ENCODE peak calls at places on chromosomes 7 and 10, in nine cellular contexts. B is upper lobe of left lung, M is breast epithelium, U is H1, A is GM12878, C is suprapubic skin, V is HCT116, K is HL-60, Q is GM23338. D is an unnamed sample.

GRCh38 chr10:78320416-78320815 is 286.8 kb downstream of the RPS24 start:
- DNase-seq in B (no peak), M (no peak), U (peak; percentile 33), A (no peak), C (no peak), V (no peak), K (no peak), Q (no peak), D (no peak)

GRCh38 chr7:130912086-130912909 is 178.3 kb upstream of the KLF14 start:
- DNase-seq in B (no peak), M (no peak), U (no peak), A (no peak), C (no peak), V (no peak), K (no peak), Q (no peak), D (no peak)

GRCh38 chr10:50310560-50311174 is 59.4 kb upstream of the ASAH2 start:
- DNase-seq in B (no peak), M (no peak), U (peak; percentile 77), A (no peak), C (no peak), V (peak; percentile 18), K (peak; percentile 17), Q (peak; percentile 76), D (no peak)

GRCh38 chr7:107973861-107974260 is 29.1 kb downstream of the LAMB1 start:
- DNase-seq in B (no peak), M (no peak), U (no peak), A (no peak), C (no peak), V (no peak), K (no peak), Q (no peak), D (no peak)

GRCh38 chr10:59360605-59361515 is 1.5 kb downstream of the FAM13C start:
- DNase-seq in B (no peak), M (no peak), U (no peak), A (no peak), C (no peak), V (no peak), K (no peak), Q (no peak), D (no peak)

GRCh38 chr10:66180651-66181318 is 745.1 kb upstream of the LRRTM3 start:
- DNase-seq in B (no peak), M (no peak), U (no peak), A (peak; percentile 20), C (no peak), V (peak; percentile 47), K (peak; percentile 39), Q (peak; percentile 82), D (no peak)

GRCh38 chr10:77104459-77104980 is 533.1 kb downstream of the KCNMA1 start:
- DNase-seq in B (no peak), M (no peak), U (no peak), A (no peak), C (peak; percentile 87), V (no peak), K (no peak), Q (no peak), D (no peak)

GRCh38 chr7:96246972-96247371 is 74.9 kb downstream of the SLC25A13 start:
- DNase-seq in B (no peak), M (no peak), U (no peak), A (no peak), C (no peak), V (no peak), K (no peak), Q (no peak), D (no peak)

GRCh38 chr10:31129261-31129660 is 97.6 kb upstream of the ZNF438 start:
- DNase-seq in B (no peak), M (no peak), U (peak; percentile 33), A (no peak), C (no peak), V (no peak), K (no peak), Q (peak; percentile 36), D (no peak)

GRCh38 chr10:98361131-98361633 is 53.8 kb downstream of the PYROXD2 start:
- DNase-seq in B (peak; percentile 88), M (peak; percentile 71), U (no peak), A (peak; percentile 68), C (peak; percentile 95), V (no peak), K (no peak), Q (no peak), D (peak; percentile 39)

GRCh38 chr10:86699991-86700840 is 31.9 kb downstream of the LDB3 start:
- DNase-seq in B (no peak), M (no peak), U (no peak), A (no peak), C (no peak), V (no peak), K (no peak), Q (no peak), D (no peak)

GRCh38 chr10:82961864-82962263 is 1086.9 kb downstream of the NRG3 start:
- DNase-seq in B (no peak), M (no peak), U (no peak), A (no peak), C (no peak), V (no peak), K (no peak), Q (peak; percentile 54), D (no peak)

GRCh38 chr7:132548489-132549078 is 27.7 kb downstream of the PLXNA4 start:
- DNase-seq in B (no peak), M (no peak), U (no peak), A (no peak), C (no peak), V (no peak), K (no peak), Q (no peak), D (no peak)

GRCh38 chr10:77784856-77785255 is 141.7 kb downstream of the DLG5 start:
- DNase-seq in B (no peak), M (no peak), U (no peak), A (no peak), C (no peak), V (no peak), K (no peak), Q (no peak), D (no peak)

GRCh38 chr10:78925800-78926319 is 142.9 kb upstream of the ZMIZ1 start:
- DNase-seq in B (no peak), M (no peak), U (no peak), A (no peak), C (no peak), V (no peak), K (no peak), Q (no peak), D (no peak)

GRCh38 chr10:21315321-21316220 is 209.9 kb downstream of the SKIDA1 start:
- DNase-seq in B (peak; percentile 73), M (peak; percentile 55), U (no peak), A (no peak), C (peak; percentile 82), V (no peak), K (no peak), Q (peak; percentile 76), D (peak; percentile 44)

GRCh38 chr10:68647928-68648327 is 73.1 kb upstream of the CCAR1 start:
- DNase-seq in B (no peak), M (no peak), U (no peak), A (no peak), C (no peak), V (no peak), K (no peak), Q (no peak), D (no peak)
- H3K27ac ChIP-seq in B (no peak overlapping the region), M (peak overlapping the region; percentile 60), U (no peak overlapping the region), A (no peak overlapping the region), C (peak overlapping the region; percentile 57), V (no peak overlapping the region), K (no peak overlapping the region), Q (no peak overlapping the region), D (peak overlapping the region; percentile 52)

DNA sequence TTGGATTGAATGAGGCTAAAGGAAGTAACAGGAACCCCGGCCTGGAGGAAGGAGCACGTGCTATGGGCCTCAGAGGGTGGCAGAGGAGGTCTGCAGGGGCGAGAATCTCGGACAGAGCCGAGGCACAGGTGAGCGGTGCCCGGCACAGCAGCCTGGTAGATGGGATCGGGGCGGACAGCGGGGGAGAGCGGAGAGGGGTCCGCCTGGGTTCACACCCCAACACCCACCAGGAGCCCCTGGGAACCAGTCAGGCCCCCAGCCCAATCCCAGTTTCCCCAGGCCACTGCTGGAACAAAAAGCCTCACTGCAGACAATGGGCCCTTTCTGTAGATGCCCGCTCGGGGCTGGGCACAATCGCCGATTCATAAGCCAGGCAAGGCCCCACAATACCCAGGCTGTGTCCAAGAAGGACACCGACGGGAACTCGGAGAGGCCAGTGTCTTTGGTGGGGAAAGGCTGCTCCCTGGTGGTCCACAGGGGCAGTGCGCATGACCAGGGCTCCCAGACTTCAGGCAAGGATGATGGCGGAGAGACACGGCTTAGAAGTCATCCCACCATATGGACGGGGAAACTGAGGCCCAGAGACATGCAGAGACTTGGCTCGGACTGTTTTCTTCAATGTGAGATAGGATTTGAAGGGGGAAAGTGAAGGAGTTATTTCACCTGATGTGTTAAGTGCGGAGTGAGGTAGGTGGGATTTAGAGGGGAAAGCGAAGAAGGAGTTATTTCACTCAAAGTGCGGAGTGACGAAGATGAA is 106.9 kb upstream of the GPR26 start:
- DNase-seq in B (peak; percentile 69), M (peak; percentile 76), U (peak; percentile 94), A (no peak), C (peak; percentile 85), V (peak; percentile 60), K (peak; percentile 56), Q (peak; percentile 79), D (peak; percentile 73)
- TF ChIP-seq CTCF in B (peak; percentile 98), M (peak; percentile 90), U (peak; percentile 97), A (peak; percentile 98), C (peak; percentile 84), V (peak; percentile 100), K (peak; percentile 85), Q (peak; percentile 97), D (peak; percentile 89)

GRCh38 chr7:100075418-100075817 is 6.1 kb downstream of the ZNF3 start:
- DNase-seq in B (no peak), M (no peak), U (no peak), A (no peak), C (no peak), V (no peak), K (no peak), Q (no peak), D (no peak)

GRCh38 chr7:100077205-100077604 is 4.3 kb downstream of the ZNF3 start:
- DNase-seq in B (no peak), M (no peak), U (no peak), A (no peak), C (no peak), V (no peak), K (no peak), Q (no peak), D (no peak)

GRCh38 chr7:100069991-100070390 is 11.5 kb downstream of the ZNF3 start:
- DNase-seq in B (no peak), M (no peak), U (no peak), A (no peak), C (no peak), V (no peak), K (no peak), Q (no peak), D (no peak)

GRCh38 chr7:100071018-100071723 is 10.4 kb downstream of the ZNF3 start:
- DNase-seq in B (no peak), M (no peak), U (no peak), A (no peak), C (no peak), V (no peak), K (no peak), Q (no peak), D (no peak)

GRCh38 chr7:100072462-100072861 is 9.1 kb downstream of the ZNF3 start:
- DNase-seq in B (no peak), M (no peak), U (no peak), A (no peak), C (no peak), V (no peak), K (no peak), Q (no peak), D (no peak)
- TF ChIP-seq POLR2AphosphoS5 in B (no peak), M (no peak), U (peak; percentile 58), A (no peak), C (no peak), V (no peak), K (no peak), Q (no peak), D (no peak)

GRCh38 chr7:42272793-42273665 is 36.0 kb upstream of the GLI3 start:
- DNase-seq in B (no peak), M (no peak), U (no peak), A (no peak), C (no peak), V (no peak), K (no peak), Q (peak; percentile 50), D (no peak)
- H3K27ac ChIP-seq in B (no peak overlapping the region), M (no peak overlapping the region), U (no peak overlapping the region), A (no peak overlapping the region), C (no peak overlapping the region), V (no peak overlapping the region), K (no peak overlapping the region), Q (no peak overlapping the region), D (no peak overlapping the region)

D was measured in stomach.